ENCODE peak calls at places on chromosomes 3 and 15, in four cellular contexts. C is activated naive CD4-positive, alpha-beta T cell treated with Interleukin-2 at 50 U/mL for 16 hours; A is Daoy; O is endodermal cell. T is an unnamed sample.

GRCh38 chr15:98551936-98552562 is 96.3 kb upstream of the IGF1R start:
- DNase-seq in A (peak), O (no peak), C (no peak), T (no peak)

GRCh38 chr3:50316657-50317242 is 5.8 kb downstream of the HYAL2 start:
- DNase-seq in O (peak), C (peak), A (peak), T (no peak)

GRCh38 chr3:195129644-195130492 is 141.1 kb downstream of the XXYLT1 start:
- DNase-seq in C (peak), A (no peak), O (no peak), T (no peak)

GRCh38 chr15:71357357-71357756 is 242.1 kb downstream of the THSD4 start:
- DNase-seq in O (no peak), A (no peak), C (no peak), T (no peak)

GRCh38 chr3:168096210-168096795 is 579 bp upstream of the GOLIM4 start:
- DNase-seq in A (peak), C (no peak), O (no peak), T (peak)

GRCh38 chr3:186254676-186255665 is 107.1 kb downstream of the DGKG start:
- DNase-seq in O (no peak), C (peak), A (peak), T (no peak)

GRCh38 chr3:146421814-146422748 is 47.3 kb downstream of the PLSCR2 start:
- DNase-seq in A (peak), O (no peak), C (no peak), T (no peak)

GRCh38 chr3:156271508-156271907 is 151.1 kb downstream of the KCNAB1 start:
- DNase-seq in A (no peak), O (no peak), C (no peak), T (no peak)

GRCh38 chr3:11465744-11466611 is 177.7 kb downstream of the VGLL4 start:
- DNase-seq in A (no peak), C (no peak), O (no peak), T (no peak)

GRCh38 chr3:14460342-14461005 is 58.1 kb downstream of the SLC6A6 start:
- DNase-seq in O (no peak), A (peak), C (no peak), T (no peak)

GRCh38 chr3:100401674-100402036 is 316 bp downstream of the LNP1 start:
- DNase-seq in O (no peak), C (peak), A (peak), T (peak)

GRCh38 chr3:128367221-128367620 is 99.5 kb downstream of the DNAJB8 start:
- DNase-seq in O (no peak), A (no peak), C (no peak), T (no peak)